ENCODE peak calls at places on chromosomes 2 and 18, in eight cellular contexts. One of them, this sample, is unnamed.

GRCh38 chr2:216626168-216626874 is 6.9 kb upstream of the IGFBP2 start:
- DNase-seq in fibroblast of the aortic adventitia: no peak
- DNase-seq in mesenchymal stem cell: no peak
- DNase-seq in AG09309: no peak
- DNase-seq in GM23248: no peak
- DNase-seq in dorsolateral prefrontal cortex: no peak
- DNase-seq in transverse colon: no peak
- DNase-seq in fibroblast of lung: no peak
- DNase-seq in this sample: no peak

GRCh38 chr2:179768765-179769164 is 92.6 kb downstream of the ZNF385B start:
- DNase-seq in fibroblast of the aortic adventitia: peak
- DNase-seq in mesenchymal stem cell: no peak
- DNase-seq in dorsolateral prefrontal cortex: no peak
- DNase-seq in GM23248: peak
- DNase-seq in transverse colon: no peak
- DNase-seq in AG09309: peak
- DNase-seq in fibroblast of lung: peak
- DNase-seq in this sample: peak

GRCh38 chr2:6866982-6867381 is 1.3 kb upstream of the CMPK2 start:
- DNase-seq in fibroblast of the aortic adventitia: no peak
- DNase-seq in transverse colon: no peak
- DNase-seq in AG09309: no peak
- DNase-seq in fibroblast of lung: no peak
- DNase-seq in dorsolateral prefrontal cortex: no peak
- DNase-seq in GM23248: no peak
- DNase-seq in mesenchymal stem cell: no peak
- DNase-seq in this sample: no peak

GRCh38 chr2:105258835-105259350 is 17.4 kb downstream of the GPR45 start:
- DNase-seq in fibroblast of lung: no peak
- DNase-seq in dorsolateral prefrontal cortex: no peak
- DNase-seq in mesenchymal stem cell: no peak
- DNase-seq in AG09309: no peak
- DNase-seq in fibroblast of the aortic adventitia: no peak
- DNase-seq in GM23248: no peak
- DNase-seq in transverse colon: no peak
- DNase-seq in this sample: no peak

GRCh38 chr2:230865324-230865765 is 603 bp downstream of the ITM2C start:
- DNase-seq in transverse colon: peak
- DNase-seq in fibroblast of the aortic adventitia: no peak
- DNase-seq in AG09309: no peak
- DNase-seq in mesenchymal stem cell: peak
- DNase-seq in GM23248: no peak
- DNase-seq in fibroblast of lung: no peak
- DNase-seq in dorsolateral prefrontal cortex: no peak
- DNase-seq in this sample: peak

GRCh38 chr18:58087928-58088722 is 44.1 kb downstream of the NEDD4L start:
- DNase-seq in dorsolateral prefrontal cortex: no peak
- DNase-seq in mesenchymal stem cell: no peak
- DNase-seq in fibroblast of lung: peak
- DNase-seq in fibroblast of the aortic adventitia: no peak
- DNase-seq in AG09309: no peak
- DNase-seq in GM23248: peak
- DNase-seq in transverse colon: peak
- DNase-seq in this sample: no peak

GRCh38 chr2:174666786-174667369 is 69.3 kb upstream of the WIPF1 start:
- DNase-seq in fibroblast of lung: no peak
- DNase-seq in mesenchymal stem cell: no peak
- DNase-seq in transverse colon: no peak
- DNase-seq in AG09309: no peak
- DNase-seq in dorsolateral prefrontal cortex: no peak
- DNase-seq in fibroblast of the aortic adventitia: peak
- DNase-seq in GM23248: peak
- DNase-seq in this sample: no peak

GRCh38 chr2:188600536-188601210 is 309.0 kb downstream of the GULP1 start:
- DNase-seq in GM23248: peak
- DNase-seq in fibroblast of the aortic adventitia: peak
- DNase-seq in dorsolateral prefrontal cortex: no peak
- DNase-seq in fibroblast of lung: peak
- DNase-seq in AG09309: no peak
- DNase-seq in mesenchymal stem cell: peak
- DNase-seq in transverse colon: no peak
- DNase-seq in this sample: no peak

GRCh38 chr2:200156140-200156858 is 150.2 kb upstream of the SPATS2L start:
- DNase-seq in dorsolateral prefrontal cortex: no peak
- DNase-seq in AG09309: peak
- DNase-seq in mesenchymal stem cell: peak
- DNase-seq in transverse colon: no peak
- DNase-seq in GM23248: peak
- DNase-seq in fibroblast of lung: peak
- DNase-seq in fibroblast of the aortic adventitia: peak
- DNase-seq in this sample: peak

GRCh38 chr2:96631804-96632435 is 6.2 kb downstream of the KANSL3 start:
- DNase-seq in fibroblast of the aortic adventitia: peak
- DNase-seq in fibroblast of lung: peak
- DNase-seq in dorsolateral prefrontal cortex: no peak
- DNase-seq in mesenchymal stem cell: peak
- DNase-seq in transverse colon: no peak
- DNase-seq in GM23248: peak
- DNase-seq in AG09309: no peak
- DNase-seq in this sample: peak

GRCh38 chr2:40721595-40721994 is 269.7 kb upstream of the SLC8A1 start:
- DNase-seq in mesenchymal stem cell: no peak
- DNase-seq in AG09309: no peak
- DNase-seq in dorsolateral prefrontal cortex: no peak
- DNase-seq in transverse colon: no peak
- DNase-seq in GM23248: peak
- DNase-seq in fibroblast of lung: no peak
- DNase-seq in fibroblast of the aortic adventitia: peak
- DNase-seq in this sample: no peak

GRCh38 chr2:171921970-171922229 is 361 bp upstream of the HAT1 start:
- DNase-seq in dorsolateral prefrontal cortex: no peak
- DNase-seq in mesenchymal stem cell: no peak
- DNase-seq in fibroblast of lung: no peak
- DNase-seq in GM23248: no peak
- DNase-seq in transverse colon: no peak
- DNase-seq in AG09309: no peak
- DNase-seq in fibroblast of the aortic adventitia: no peak
- DNase-seq in this sample: no peak
- H3K4me3 ChIP-seq in dorsolateral prefrontal cortex: peak
- H3K4me3 ChIP-seq in mesenchymal stem cell: no peak
- H3K4me3 ChIP-seq in fibroblast of lung: peak
- H3K4me3 ChIP-seq in GM23248: peak
- H3K4me3 ChIP-seq in transverse colon: peak
- H3K4me3 ChIP-seq in AG09309: peak
- H3K4me3 ChIP-seq in fibroblast of the aortic adventitia: peak
- H3K4me3 ChIP-seq in this sample: peak

GRCh38 chr2:154698238-154698788 is at the start of gene KCNJ3:
- DNase-seq in transverse colon: no peak
- DNase-seq in GM23248: no peak
- DNase-seq in dorsolateral prefrontal cortex: no peak
- DNase-seq in fibroblast of lung: no peak
- DNase-seq in AG09309: no peak
- DNase-seq in fibroblast of the aortic adventitia: no peak
- DNase-seq in mesenchymal stem cell: no peak
- DNase-seq in this sample: no peak
- H3K4me3 ChIP-seq in transverse colon: peak
- H3K4me3 ChIP-seq in GM23248: no peak
- H3K4me3 ChIP-seq in dorsolateral prefrontal cortex: peak
- H3K4me3 ChIP-seq in fibroblast of lung: no peak
- H3K4me3 ChIP-seq in AG09309: no peak
- H3K4me3 ChIP-seq in fibroblast of the aortic adventitia: no peak
- H3K4me3 ChIP-seq in mesenchymal stem cell: peak
- H3K4me3 ChIP-seq in this sample: no peak

GRCh38 chr2:148048475-148049221 is 27.8 kb downstream of the MBD5 start:
- DNase-seq in transverse colon: no peak
- DNase-seq in GM23248: peak
- DNase-seq in fibroblast of lung: peak
- DNase-seq in dorsolateral prefrontal cortex: no peak
- DNase-seq in AG09309: no peak
- DNase-seq in mesenchymal stem cell: no peak
- DNase-seq in fibroblast of the aortic adventitia: no peak
- DNase-seq in this sample: peak

GRCh38 chr2:148042219-148042618 is 21.3 kb downstream of the MBD5 start:
- DNase-seq in fibroblast of the aortic adventitia: no peak
- DNase-seq in GM23248: peak
- DNase-seq in dorsolateral prefrontal cortex: no peak
- DNase-seq in AG09309: no peak
- DNase-seq in fibroblast of lung: no peak
- DNase-seq in mesenchymal stem cell: no peak
- DNase-seq in transverse colon: no peak
- DNase-seq in this sample: no peak

GRCh38 chr2:148052687-148053086 is 31.8 kb downstream of the MBD5 start:
- DNase-seq in fibroblast of lung: no peak
- DNase-seq in dorsolateral prefrontal cortex: no peak
- DNase-seq in GM23248: no peak
- DNase-seq in transverse colon: no peak
- DNase-seq in fibroblast of the aortic adventitia: no peak
- DNase-seq in AG09309: no peak
- DNase-seq in mesenchymal stem cell: no peak
- DNase-seq in this sample: no peak

GRCh38 chr2:148044322-148044721 is 23.4 kb downstream of the MBD5 start:
- DNase-seq in transverse colon: no peak
- DNase-seq in dorsolateral prefrontal cortex: no peak
- DNase-seq in GM23248: no peak
- DNase-seq in mesenchymal stem cell: no peak
- DNase-seq in fibroblast of lung: no peak
- DNase-seq in fibroblast of the aortic adventitia: no peak
- DNase-seq in AG09309: no peak
- DNase-seq in this sample: no peak

DNA sequence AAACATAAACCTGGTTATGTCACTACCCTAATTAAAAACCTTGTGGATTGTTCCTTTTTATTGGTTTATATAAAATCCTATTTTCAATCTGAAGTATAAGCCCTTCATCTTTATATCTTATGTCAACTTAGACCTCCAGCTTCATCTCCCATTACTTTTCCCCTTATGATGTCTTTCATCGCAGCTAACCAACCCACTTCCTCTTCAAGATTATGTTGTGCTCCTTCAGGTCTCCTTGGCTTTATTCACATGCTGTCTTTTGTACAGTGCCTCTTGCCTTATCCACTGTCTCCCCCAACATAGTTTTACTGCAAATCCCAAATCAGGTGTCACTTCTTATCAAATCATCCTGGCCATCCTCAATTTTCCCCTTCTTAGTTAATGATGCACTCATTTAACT is 25.9 kb downstream of the MBD5 start:
- DNase-seq in GM23248: no peak
- DNase-seq in dorsolateral prefrontal cortex: no peak
- DNase-seq in mesenchymal stem cell: no peak
- DNase-seq in AG09309: no peak
- DNase-seq in fibroblast of lung: no peak
- DNase-seq in transverse colon: no peak
- DNase-seq in fibroblast of the aortic adventitia: no peak
- DNase-seq in this sample: no peak
- H3K4me3 ChIP-seq in GM23248: no peak
- H3K4me3 ChIP-seq in dorsolateral prefrontal cortex: no peak
- H3K4me3 ChIP-seq in mesenchymal stem cell: no peak
- H3K4me3 ChIP-seq in AG09309: no peak
- H3K4me3 ChIP-seq in fibroblast of lung: no peak
- H3K4me3 ChIP-seq in transverse colon: no peak
- H3K4me3 ChIP-seq in fibroblast of the aortic adventitia: no peak
- H3K4me3 ChIP-seq in this sample: no peak

GRCh38 chr18:75005622-75006021 is 203.3 kb downstream of the PTGR3 start:
- DNase-seq in fibroblast of the aortic adventitia: peak
- DNase-seq in transverse colon: no peak
- DNase-seq in fibroblast of lung: peak
- DNase-seq in dorsolateral prefrontal cortex: no peak
- DNase-seq in GM23248: no peak
- DNase-seq in AG09309: no peak
- DNase-seq in mesenchymal stem cell: no peak
- DNase-seq in this sample: peak
- H3K4me3 ChIP-seq in fibroblast of the aortic adventitia: no peak
- H3K4me3 ChIP-seq in transverse colon: no peak
- H3K4me3 ChIP-seq in fibroblast of lung: no peak
- H3K4me3 ChIP-seq in dorsolateral prefrontal cortex: no peak
- H3K4me3 ChIP-seq in GM23248: no peak
- H3K4me3 ChIP-seq in AG09309: no peak
- H3K4me3 ChIP-seq in mesenchymal stem cell: no peak
- H3K4me3 ChIP-seq in this sample: peak

GRCh38 chr2:226136739-226137138 is 662.9 kb downstream of the IRS1 start:
- DNase-seq in mesenchymal stem cell: no peak
- DNase-seq in fibroblast of lung: no peak
- DNase-seq in GM23248: no peak
- DNase-seq in dorsolateral prefrontal cortex: no peak
- DNase-seq in fibroblast of the aortic adventitia: no peak
- DNase-seq in transverse colon: no peak
- DNase-seq in AG09309: no peak
- DNase-seq in this sample: no peak

GRCh38 chr2:226140594-226140993 is 659.0 kb downstream of the IRS1 start:
- DNase-seq in mesenchymal stem cell: no peak
- DNase-seq in transverse colon: no peak
- DNase-seq in AG09309: no peak
- DNase-seq in fibroblast of lung: no peak
- DNase-seq in GM23248: no peak
- DNase-seq in fibroblast of the aortic adventitia: no peak
- DNase-seq in dorsolateral prefrontal cortex: no peak
- DNase-seq in this sample: no peak

GRCh38 chr2:226135861-226136548 is 663.6 kb downstream of the IRS1 start:
- DNase-seq in transverse colon: no peak
- DNase-seq in AG09309: no peak
- DNase-seq in fibroblast of lung: no peak
- DNase-seq in GM23248: no peak
- DNase-seq in mesenchymal stem cell: no peak
- DNase-seq in fibroblast of the aortic adventitia: no peak
- DNase-seq in dorsolateral prefrontal cortex: no peak
- DNase-seq in this sample: no peak

GRCh38 chr2:226132632-226133215 is 666.9 kb downstream of the IRS1 start:
- DNase-seq in fibroblast of lung: no peak
- DNase-seq in mesenchymal stem cell: no peak
- DNase-seq in GM23248: no peak
- DNase-seq in transverse colon: no peak
- DNase-seq in fibroblast of the aortic adventitia: no peak
- DNase-seq in AG09309: no peak
- DNase-seq in dorsolateral prefrontal cortex: no peak
- DNase-seq in this sample: no peak

DNA sequence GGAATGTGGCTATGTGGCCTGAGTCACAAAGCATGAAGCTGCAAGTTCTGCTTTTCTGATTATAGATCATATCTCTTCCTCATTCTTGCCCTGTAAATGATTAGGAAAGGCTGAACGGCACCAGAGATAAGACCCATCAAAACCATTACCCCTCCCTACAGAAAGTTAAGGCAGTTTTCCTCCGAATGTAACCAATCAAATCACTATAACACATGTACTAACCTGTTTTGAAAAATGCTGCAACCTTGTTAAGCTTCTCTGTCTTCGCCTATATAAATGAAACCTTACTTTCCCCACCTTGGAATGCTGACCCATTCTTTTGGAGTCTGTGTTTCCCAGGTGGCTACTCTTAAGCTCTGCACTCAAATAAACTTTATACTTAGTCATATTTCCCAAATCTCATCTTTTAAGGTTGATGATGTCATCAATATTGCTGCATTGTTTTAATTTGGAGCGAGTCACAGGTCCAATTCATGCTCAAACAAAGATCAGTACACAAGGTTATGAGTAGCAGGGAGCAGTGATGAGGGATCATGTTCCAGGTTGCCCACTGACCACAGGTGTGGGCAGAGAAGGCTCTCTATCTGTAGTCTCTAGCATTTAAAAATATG is 662.3 kb downstream of the IRS1 start:
- DNase-seq in AG09309: no peak
- DNase-seq in transverse colon: no peak
- DNase-seq in fibroblast of lung: peak
- DNase-seq in GM23248: peak
- DNase-seq in dorsolateral prefrontal cortex: no peak
- DNase-seq in mesenchymal stem cell: no peak
- DNase-seq in fibroblast of the aortic adventitia: peak
- DNase-seq in this sample: peak
- H3K4me3 ChIP-seq in AG09309: no peak
- H3K4me3 ChIP-seq in transverse colon: no peak
- H3K4me3 ChIP-seq in fibroblast of lung: no peak
- H3K4me3 ChIP-seq in GM23248: no peak
- H3K4me3 ChIP-seq in dorsolateral prefrontal cortex: no peak
- H3K4me3 ChIP-seq in mesenchymal stem cell: no peak
- H3K4me3 ChIP-seq in fibroblast of the aortic adventitia: no peak
- H3K4me3 ChIP-seq in this sample: no peak

This sample was measured in fibroblast of pulmonary artery.